ENCODE peak calls at places on chromosomes 3 and 15, in four cellular contexts. E, U, P and M are unnamed samples.

GRCh38 chr3:39491014-39491413 is 23.5 kb downstream of the MOBP start:
- DNase-seq in U (no peak), E (no peak), P (no peak), M (no peak)

GRCh38 chr3:153160451-153161137 is 1.4 kb upstream of the RAP2B start:
- DNase-seq in E (no peak), U (peak), P (peak), M (peak)

GRCh38 chr3:112407888-112408702 is 75.1 kb downstream of the CD200 start:
- DNase-seq in P (no peak), E (no peak), U (no peak), M (no peak)

GRCh38 chr3:30421261-30421660 is 185.1 kb upstream of the TGFBR2 start:
- DNase-seq in E (no peak), U (no peak), P (no peak), M (no peak)

GRCh38 chr3:10788451-10788850 is 27.6 kb upstream of the SLC6A11 start:
- DNase-seq in P (no peak), E (no peak), U (no peak), M (no peak)

GRCh38 chr15:85318048-85318731 is 62.2 kb upstream of the AKAP13 start:
- DNase-seq in U (no peak), E (no peak), P (peak), M (no peak)

GRCh38 chr3:107962946-107963345 is 127.9 kb downstream of the CD47 start:
- DNase-seq in P (no peak), E (no peak), U (no peak), M (no peak)

GRCh38 chr3:43796041-43796596 is 105.4 kb downstream of the ABHD5 start:
- DNase-seq in E (no peak), U (no peak), P (peak), M (no peak)

GRCh38 chr15:57205999-57206398 is 170.3 kb upstream of the CGNL1 start:
- DNase-seq in U (no peak), E (no peak), P (no peak), M (no peak)

GRCh38 chr15:38610748-38611147 is 46.1 kb upstream of the RASGRP1 start:
- DNase-seq in P (no peak), E (no peak), U (no peak), M (no peak)

GRCh38 chr3:177596822-177597271 is 399.6 kb upstream of the TBL1XR1 start:
- DNase-seq in U (no peak), E (peak), P (no peak), M (no peak)

GRCh38 chr15:31163769-31164572 is 62.4 kb upstream of the TRPM1 start:
- DNase-seq in U (no peak), P (no peak), E (no peak), M (no peak)

GRCh38 chr15:96330064-96330449 is 443 bp upstream of the NR2F2 start:
- DNase-seq in P (peak), E (no peak), U (peak), M (no peak)

GRCh38 chr3:170751894-170752283 is 118.1 kb downstream of the RPL22L1 start:
- DNase-seq in P (no peak), U (no peak), E (no peak), M (no peak)

GRCh38 chr3:339346-339745 is 142.8 kb downstream of the CHL1 start:
- DNase-seq in P (no peak), E (no peak), U (no peak), M (no peak)

GRCh38 chr15:74319596-74320357 is 47.7 kb downstream of the CYP11A1 start:
- DNase-seq in E (no peak), U (no peak), P (no peak), M (no peak)

GRCh38 chr3:68876112-68876713 is 56.1 kb downstream of the TAFA4 start:
- DNase-seq in U (peak), P (peak), E (peak), M (peak)

GRCh38 chr15:70354260-70354894 is 256.7 kb upstream of the TLE3 start:
- DNase-seq in U (no peak), P (no peak), E (no peak), M (no peak)

GRCh38 chr3:73572371-73572770 is 52.4 kb downstream of the PDZRN3 start:
- DNase-seq in E (no peak), P (no peak), U (no peak), M (no peak)

GRCh38 chr3:31959951-31960792 is 20.9 kb downstream of the OSBPL10 start:
- DNase-seq in P (no peak), E (no peak), U (no peak), M (no peak)

GRCh38 chr3:172065967-172066762 is 26.8 kb downstream of the FNDC3B start:
- DNase-seq in P (no peak), U (no peak), E (no peak), M (no peak)

GRCh38 chr3:73258057-73258456 is 196.6 kb downstream of the EBLN2 start:
- DNase-seq in E (no peak), P (no peak), U (no peak), M (no peak)

GRCh38 chr3:135784557-135784956 is 181.0 kb upstream of the PPP2R3A start:
- DNase-seq in U (no peak), P (no peak), E (no peak), M (no peak)

GRCh38 chr15:95770191-95770590 is 560.3 kb upstream of the NR2F2 start:
- DNase-seq in U (no peak), E (no peak), P (no peak), M (no peak)

GRCh38 chr3:195086885-195087284 is 184.1 kb downstream of the XXYLT1 start:
- DNase-seq in E (no peak), P (no peak), U (no peak), M (no peak)

GRCh38 chr3:113753376-113753985 is 6.6 kb downstream of the ATP6V1A start:
- DNase-seq in E (no peak), U (no peak), P (no peak), M (no peak)